ENCODE peak calls at places on chromosomes 2 and 18, in seven cellular contexts. One of them, this sample, is unnamed.

GRCh38 chr2:234502285-234502918 is 5.5 kb upstream of the ARL4C start:
- DNase-seq in MM.1S: no peak
- DNase-seq in HFF-Myc: peak
- DNase-seq in adipocyte: peak
- DNase-seq in T-helper 2 cell: no peak
- DNase-seq in Ammon's horn: no peak
- DNase-seq in iPS DF 6.9: no peak
- DNase-seq in this sample: peak

GRCh38 chr2:233492078-233492477 is 74.5 kb downstream of the USP40 start:
- DNase-seq in MM.1S: no peak
- DNase-seq in Ammon's horn: no peak
- DNase-seq in HFF-Myc: no peak
- DNase-seq in iPS DF 6.9: no peak
- DNase-seq in adipocyte: no peak
- DNase-seq in T-helper 2 cell: no peak
- DNase-seq in this sample: no peak

GRCh38 chr2:74843371-74844298 is 9.7 kb downstream of the HK2 start:
- DNase-seq in HFF-Myc: no peak
- DNase-seq in Ammon's horn: no peak
- DNase-seq in adipocyte: peak
- DNase-seq in T-helper 2 cell: peak
- DNase-seq in MM.1S: peak
- DNase-seq in iPS DF 6.9: no peak
- DNase-seq in this sample: no peak

GRCh38 chr2:216804357-216805350 is 55.2 kb downstream of the TNP1 start:
- DNase-seq in iPS DF 6.9: no peak
- DNase-seq in adipocyte: no peak
- DNase-seq in HFF-Myc: no peak
- DNase-seq in MM.1S: no peak
- DNase-seq in Ammon's horn: no peak
- DNase-seq in T-helper 2 cell: no peak
- DNase-seq in this sample: peak

GRCh38 chr2:106885326-106885725 is 641 bp downstream of the ST6GAL2 start:
- DNase-seq in Ammon's horn: peak
- DNase-seq in T-helper 2 cell: no peak
- DNase-seq in HFF-Myc: no peak
- DNase-seq in iPS DF 6.9: no peak
- DNase-seq in adipocyte: peak
- DNase-seq in MM.1S: no peak
- DNase-seq in this sample: no peak

GRCh38 chr18:35121531-35121930 is 80.3 kb downstream of the MAPRE2 start:
- DNase-seq in iPS DF 6.9: no peak
- DNase-seq in Ammon's horn: no peak
- DNase-seq in HFF-Myc: no peak
- DNase-seq in MM.1S: no peak
- DNase-seq in adipocyte: no peak
- DNase-seq in T-helper 2 cell: no peak
- DNase-seq in this sample: no peak

GRCh38 chr2:56464613-56465012 is 280.8 kb downstream of the CCDC85A start:
- DNase-seq in T-helper 2 cell: no peak
- DNase-seq in Ammon's horn: no peak
- DNase-seq in iPS DF 6.9: no peak
- DNase-seq in adipocyte: peak
- DNase-seq in MM.1S: no peak
- DNase-seq in HFF-Myc: no peak
- DNase-seq in this sample: no peak

GRCh38 chr2:219997341-219997851 is 370.0 kb downstream of the SLC4A3 start:
- DNase-seq in iPS DF 6.9: peak
- DNase-seq in Ammon's horn: peak
- DNase-seq in HFF-Myc: no peak
- DNase-seq in MM.1S: no peak
- DNase-seq in T-helper 2 cell: peak
- DNase-seq in adipocyte: peak
- DNase-seq in this sample: no peak

GRCh38 chr2:205148756-205149155 is 533.5 kb upstream of the NRP2 start:
- DNase-seq in HFF-Myc: no peak
- DNase-seq in iPS DF 6.9: no peak
- DNase-seq in Ammon's horn: no peak
- DNase-seq in MM.1S: no peak
- DNase-seq in T-helper 2 cell: no peak
- DNase-seq in adipocyte: no peak
- DNase-seq in this sample: no peak

GRCh38 chr2:126882181-126882580 is 16.5 kb upstream of the TEX51 start:
- DNase-seq in MM.1S: no peak
- DNase-seq in iPS DF 6.9: no peak
- DNase-seq in adipocyte: no peak
- DNase-seq in HFF-Myc: no peak
- DNase-seq in Ammon's horn: no peak
- DNase-seq in T-helper 2 cell: no peak
- DNase-seq in this sample: no peak

GRCh38 chr2:37827911-37828411 is 97.1 kb upstream of the RMDN2 start:
- DNase-seq in adipocyte: peak
- DNase-seq in T-helper 2 cell: no peak
- DNase-seq in iPS DF 6.9: no peak
- DNase-seq in MM.1S: no peak
- DNase-seq in Ammon's horn: no peak
- DNase-seq in HFF-Myc: peak
- DNase-seq in this sample: no peak

GRCh38 chr2:38665854-38666577 is at the start of gene GALM:
- DNase-seq in adipocyte: peak
- DNase-seq in T-helper 2 cell: peak
- DNase-seq in MM.1S: peak
- DNase-seq in HFF-Myc: peak
- DNase-seq in Ammon's horn: peak
- DNase-seq in iPS DF 6.9: peak
- DNase-seq in this sample: no peak

GRCh38 chr2:139992711-139993345 is 1212.6 kb upstream of the NXPH2 start:
- DNase-seq in T-helper 2 cell: no peak
- DNase-seq in iPS DF 6.9: no peak
- DNase-seq in MM.1S: no peak
- DNase-seq in Ammon's horn: no peak
- DNase-seq in HFF-Myc: no peak
- DNase-seq in adipocyte: no peak
- DNase-seq in this sample: no peak

GRCh38 chr2:122528958-122529670 is 773.7 kb downstream of the TSN start:
- DNase-seq in iPS DF 6.9: no peak
- DNase-seq in HFF-Myc: no peak
- DNase-seq in adipocyte: no peak
- DNase-seq in MM.1S: no peak
- DNase-seq in Ammon's horn: no peak
- DNase-seq in T-helper 2 cell: no peak
- DNase-seq in this sample: no peak

GRCh38 chr2:59957539-59957938 is 595.9 kb downstream of the BCL11A start:
- DNase-seq in T-helper 2 cell: no peak
- DNase-seq in iPS DF 6.9: no peak
- DNase-seq in HFF-Myc: no peak
- DNase-seq in MM.1S: no peak
- DNase-seq in adipocyte: no peak
- DNase-seq in Ammon's horn: no peak
- DNase-seq in this sample: no peak

GRCh38 chr2:150675807-150676206 is 188.3 kb upstream of the RND3 start:
- DNase-seq in adipocyte: no peak
- DNase-seq in iPS DF 6.9: no peak
- DNase-seq in Ammon's horn: no peak
- DNase-seq in MM.1S: no peak
- DNase-seq in HFF-Myc: no peak
- DNase-seq in T-helper 2 cell: no peak
- DNase-seq in this sample: no peak

GRCh38 chr2:178072383-178073301 is at the start of gene PDE11A:
- DNase-seq in iPS DF 6.9: peak
- DNase-seq in MM.1S: peak
- DNase-seq in adipocyte: peak
- DNase-seq in Ammon's horn: peak
- DNase-seq in T-helper 2 cell: peak
- DNase-seq in HFF-Myc: peak
- DNase-seq in this sample: peak

GRCh38 chr2:219461061-219461514 is 26.4 kb downstream of the SPEG start:
- DNase-seq in Ammon's horn: no peak
- DNase-seq in adipocyte: no peak
- DNase-seq in HFF-Myc: no peak
- DNase-seq in iPS DF 6.9: no peak
- DNase-seq in MM.1S: no peak
- DNase-seq in T-helper 2 cell: peak
- DNase-seq in this sample: no peak

GRCh38 chr2:20602803-20603202 is 48.1 kb downstream of the HS1BP3 start:
- DNase-seq in HFF-Myc: no peak
- DNase-seq in MM.1S: no peak
- DNase-seq in adipocyte: no peak
- DNase-seq in T-helper 2 cell: no peak
- DNase-seq in iPS DF 6.9: no peak
- DNase-seq in Ammon's horn: no peak
- DNase-seq in this sample: no peak

GRCh38 chr2:133221398-133221797 is 346.9 kb downstream of the NCKAP5 start:
- DNase-seq in Ammon's horn: no peak
- DNase-seq in iPS DF 6.9: no peak
- DNase-seq in MM.1S: no peak
- DNase-seq in adipocyte: no peak
- DNase-seq in T-helper 2 cell: no peak
- DNase-seq in HFF-Myc: no peak
- DNase-seq in this sample: no peak

GRCh38 chr2:37583402-37583801 is 88.0 kb downstream of the CDC42EP3 start:
- DNase-seq in MM.1S: no peak
- DNase-seq in iPS DF 6.9: no peak
- DNase-seq in T-helper 2 cell: peak
- DNase-seq in HFF-Myc: no peak
- DNase-seq in Ammon's horn: no peak
- DNase-seq in adipocyte: no peak
- DNase-seq in this sample: no peak

GRCh38 chr18:11728247-11728646 is 39.2 kb downstream of the GNAL start:
- DNase-seq in MM.1S: peak
- DNase-seq in adipocyte: peak
- DNase-seq in iPS DF 6.9: no peak
- DNase-seq in T-helper 2 cell: peak
- DNase-seq in HFF-Myc: peak
- DNase-seq in Ammon's horn: no peak
- DNase-seq in this sample: peak

GRCh38 chr2:188993264-188993663 is 19.1 kb downstream of the COL3A1 start:
- DNase-seq in Ammon's horn: no peak
- DNase-seq in iPS DF 6.9: no peak
- DNase-seq in HFF-Myc: no peak
- DNase-seq in T-helper 2 cell: no peak
- DNase-seq in adipocyte: no peak
- DNase-seq in MM.1S: no peak
- DNase-seq in this sample: no peak